ENCODE peak calls at places on chromosomes 13 and 19, in seven cellular contexts. One of them, this sample, is unnamed.

GRCh38 chr13:64909184-64909583 is 2321.0 kb downstream of the PCDH9 start:
- DNase-seq in NCI-H1694: no peak
- DNase-seq in GM03348: no peak
- DNase-seq in SK-N-SH: no peak
- DNase-seq in A549: no peak
- DNase-seq in stimulated activated CD8-positive, alpha-beta memory T cell treated with anti-CD3 and anti-CD28 coated beads, Interleukin-2, amount 100 ng/mL, for 48 hours: no peak
- DNase-seq in nephron progenitor cell: no peak
- DNase-seq in this sample: no peak

GRCh38 chr19:33175886-33176669 is 18.1 kb upstream of the LRP3 start:
- DNase-seq in GM03348: peak
- DNase-seq in A549: peak
- DNase-seq in stimulated activated CD8-positive, alpha-beta memory T cell treated with anti-CD3 and anti-CD28 coated beads, Interleukin-2, amount 100 ng/mL, for 48 hours: no peak
- DNase-seq in nephron progenitor cell: no peak
- DNase-seq in SK-N-SH: peak
- DNase-seq in NCI-H1694: no peak
- DNase-seq in this sample: peak

GRCh38 chr19:4800591-4801081 is 9.1 kb downstream of the FEM1A start:
- DNase-seq in SK-N-SH: no peak
- DNase-seq in nephron progenitor cell: no peak
- DNase-seq in GM03348: no peak
- DNase-seq in NCI-H1694: no peak
- DNase-seq in stimulated activated CD8-positive, alpha-beta memory T cell treated with anti-CD3 and anti-CD28 coated beads, Interleukin-2, amount 100 ng/mL, for 48 hours: no peak
- DNase-seq in A549: no peak
- DNase-seq in this sample: no peak

GRCh38 chr19:18427080-18427751 is 8.0 kb downstream of the SSBP4 start:
- DNase-seq in stimulated activated CD8-positive, alpha-beta memory T cell treated with anti-CD3 and anti-CD28 coated beads, Interleukin-2, amount 100 ng/mL, for 48 hours: no peak
- DNase-seq in SK-N-SH: no peak
- DNase-seq in A549: no peak
- DNase-seq in NCI-H1694: no peak
- DNase-seq in nephron progenitor cell: no peak
- DNase-seq in GM03348: no peak
- DNase-seq in this sample: no peak

GRCh38 chr13:104006625-104007061 is 940.4 kb upstream of the SLC10A2 start:
- DNase-seq in A549: no peak
- DNase-seq in GM03348: no peak
- DNase-seq in SK-N-SH: peak
- DNase-seq in nephron progenitor cell: no peak
- DNase-seq in NCI-H1694: peak
- DNase-seq in stimulated activated CD8-positive, alpha-beta memory T cell treated with anti-CD3 and anti-CD28 coated beads, Interleukin-2, amount 100 ng/mL, for 48 hours: no peak
- DNase-seq in this sample: no peak

GRCh38 chr19:3061214-3062161 is 807 bp downstream of the TLE5 start:
- DNase-seq in A549: no peak
- DNase-seq in NCI-H1694: no peak
- DNase-seq in stimulated activated CD8-positive, alpha-beta memory T cell treated with anti-CD3 and anti-CD28 coated beads, Interleukin-2, amount 100 ng/mL, for 48 hours: peak
- DNase-seq in nephron progenitor cell: no peak
- DNase-seq in SK-N-SH: peak
- DNase-seq in GM03348: peak
- DNase-seq in this sample: no peak

GRCh38 chr13:78102121-78102677 is 183.6 kb upstream of the EDNRB start:
- DNase-seq in stimulated activated CD8-positive, alpha-beta memory T cell treated with anti-CD3 and anti-CD28 coated beads, Interleukin-2, amount 100 ng/mL, for 48 hours: no peak
- DNase-seq in GM03348: peak
- DNase-seq in nephron progenitor cell: no peak
- DNase-seq in SK-N-SH: no peak
- DNase-seq in NCI-H1694: no peak
- DNase-seq in A549: peak
- DNase-seq in this sample: no peak

GRCh38 chr19:11291991-11292390 is 4.0 kb upstream of the TSPAN16 start:
- DNase-seq in GM03348: no peak
- DNase-seq in NCI-H1694: no peak
- DNase-seq in nephron progenitor cell: no peak
- DNase-seq in SK-N-SH: no peak
- DNase-seq in A549: no peak
- DNase-seq in stimulated activated CD8-positive, alpha-beta memory T cell treated with anti-CD3 and anti-CD28 coated beads, Interleukin-2, amount 100 ng/mL, for 48 hours: no peak
- DNase-seq in this sample: no peak

GRCh38 chr19:34539396-34539795 is 57.8 kb downstream of the WTIP start:
- DNase-seq in GM03348: no peak
- DNase-seq in NCI-H1694: no peak
- DNase-seq in nephron progenitor cell: no peak
- DNase-seq in stimulated activated CD8-positive, alpha-beta memory T cell treated with anti-CD3 and anti-CD28 coated beads, Interleukin-2, amount 100 ng/mL, for 48 hours: no peak
- DNase-seq in SK-N-SH: no peak
- DNase-seq in A549: no peak
- DNase-seq in this sample: no peak

GRCh38 chr13:79810671-79811070 is 329.7 kb downstream of the NDFIP2 start:
- DNase-seq in SK-N-SH: no peak
- DNase-seq in GM03348: peak
- DNase-seq in A549: peak
- DNase-seq in nephron progenitor cell: no peak
- DNase-seq in stimulated activated CD8-positive, alpha-beta memory T cell treated with anti-CD3 and anti-CD28 coated beads, Interleukin-2, amount 100 ng/mL, for 48 hours: no peak
- DNase-seq in NCI-H1694: no peak
- DNase-seq in this sample: peak

GRCh38 chr19:28847468-28847867 is 365.5 kb downstream of the UQCRFS1 start:
- DNase-seq in NCI-H1694: no peak
- DNase-seq in SK-N-SH: no peak
- DNase-seq in stimulated activated CD8-positive, alpha-beta memory T cell treated with anti-CD3 and anti-CD28 coated beads, Interleukin-2, amount 100 ng/mL, for 48 hours: no peak
- DNase-seq in GM03348: peak
- DNase-seq in nephron progenitor cell: no peak
- DNase-seq in A549: peak
- DNase-seq in this sample: no peak

GRCh38 chr13:99310382-99311031 is 3.3 kb upstream of the GPR183 start:
- DNase-seq in SK-N-SH: peak
- DNase-seq in stimulated activated CD8-positive, alpha-beta memory T cell treated with anti-CD3 and anti-CD28 coated beads, Interleukin-2, amount 100 ng/mL, for 48 hours: no peak
- DNase-seq in A549: no peak
- DNase-seq in GM03348: peak
- DNase-seq in nephron progenitor cell: no peak
- DNase-seq in NCI-H1694: no peak
- DNase-seq in this sample: no peak